ENCODE peak calls at places on chromosomes 16 and 17, in six cellular contexts. G is IMR-90, Q is mesenchymal stem cell, M is trophoblast cell, V is neuronal stem cell, A is H1. N is an unnamed sample.

GRCh38 chr16:12255473-12255872 is 278.9 kb downstream of the SNX29 start:
- DNase-seq in Q (no peak), A (no peak), V (no peak), M (no peak), G (peak), N (no peak)

GRCh38 chr16:641326-642188 is at the start of gene MCRIP2:
- DNase-seq in Q (peak), G (peak), M (peak), A (peak), V (peak), N (peak)

GRCh38 chr17:3335876-3336275 is 37.7 kb upstream of the OR3A1 start:
- DNase-seq in A (no peak), V (no peak), Q (no peak), G (no peak), M (no peak), N (no peak)

GRCh38 chr17:40018211-40019121 is 3.2 kb downstream of the CSF3 start:
- DNase-seq in V (no peak), Q (no peak), G (no peak), M (no peak), A (peak), N (peak)

GRCh38 chr17:82962163-82962720 is 117.2 kb upstream of the METRNL start:
- DNase-seq in G (peak), V (no peak), M (no peak), A (no peak), Q (peak), N (no peak)

GRCh38 chr17:3004150-3004801 is 59.1 kb downstream of the OR1D5 start:
- DNase-seq in V (no peak), M (peak), Q (peak), A (no peak), G (peak), N (no peak)

GRCh38 chr16:50266337-50267091 is at the start of gene ADCY7:
- DNase-seq in M (peak), V (no peak), A (no peak), G (peak), Q (peak), N (peak)

GRCh38 chr17:33858682-33859081 is 396.4 kb upstream of the CCL2 start:
- DNase-seq in M (no peak), A (no peak), V (no peak), G (no peak), Q (no peak), N (no peak)

GRCh38 chr17:83196088-83196765 is 116.8 kb downstream of the METRNL start:
- DNase-seq in G (peak), M (no peak), V (no peak), A (no peak), Q (no peak), N (no peak)

GRCh38 chr17:49976828-49977202 is 7.8 kb downstream of the DLX4 start:
- DNase-seq in A (no peak), M (no peak), G (no peak), Q (no peak), V (no peak), N (no peak)

GRCh38 chr16:85530370-85530739 is 82.8 kb upstream of the GSE1 start:
- DNase-seq in M (no peak), G (no peak), A (no peak), V (no peak), Q (no peak), N (no peak)

GRCh38 chr17:8679136-8679535 is 48.6 kb upstream of the MYH10 start:
- DNase-seq in Q (no peak), V (no peak), M (no peak), A (no peak), G (no peak), N (no peak)

GRCh38 chr17:66976781-66977201 is 12.3 kb downstream of the CACNG4 start:
- DNase-seq in A (no peak), Q (no peak), V (no peak), M (no peak), G (no peak), N (no peak)

GRCh38 chr17:43170766-43171681 is at the start of gene NBR1:
- DNase-seq in V (peak), A (peak), M (peak), Q (peak), G (peak), N (peak)

GRCh38 chr17:43175213-43176118 is 4.5 kb downstream of the NBR1 start:
- DNase-seq in G (peak), V (no peak), Q (peak), A (no peak), M (peak), N (no peak)

GRCh38 chr17:43169561-43170139 is 1.4 kb upstream of the NBR1 start:
- DNase-seq in G (peak), V (peak), M (no peak), A (no peak), Q (peak), N (peak)

GRCh38 chr17:43170140-43170765 is 761 bp upstream of the NBR1 start:
- DNase-seq in G (peak), M (peak), V (peak), A (peak), Q (peak), N (peak)

DNA sequence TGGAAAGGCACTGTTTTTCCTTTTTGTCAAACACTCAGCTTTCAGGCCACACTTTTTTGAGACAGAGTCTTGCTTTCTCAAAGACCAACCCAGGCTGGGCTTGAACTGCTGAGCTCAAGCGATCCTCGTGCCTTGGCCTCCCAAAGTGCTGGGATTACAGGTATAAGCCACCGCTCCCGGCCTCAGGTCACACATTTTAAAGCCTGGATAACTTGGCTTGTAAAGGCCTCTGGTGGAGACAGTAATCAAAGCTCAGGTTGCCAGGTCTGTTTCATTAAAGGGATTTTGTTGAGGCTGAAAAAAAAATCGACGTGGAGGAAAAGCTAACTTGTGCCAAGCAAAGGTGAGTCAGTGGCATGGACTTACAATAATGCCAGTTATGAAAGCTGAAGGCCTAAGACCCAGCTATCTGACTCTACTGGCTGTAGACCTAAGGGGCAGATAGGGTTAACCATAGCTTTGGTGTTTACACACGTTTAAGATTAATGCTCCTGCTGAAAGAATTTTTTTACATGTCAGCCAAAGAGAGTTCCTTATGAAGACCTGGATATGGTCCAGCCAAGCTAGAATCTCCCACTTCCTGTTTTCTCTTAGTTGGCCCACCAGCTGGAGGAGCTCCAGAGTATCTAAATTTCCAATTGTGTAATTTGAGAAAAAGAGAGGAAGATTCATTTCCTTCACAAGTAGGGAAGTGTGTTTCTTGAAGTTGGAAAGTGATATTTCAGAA is 910 bp downstream of the NBR1 start:
- DNase-seq in G (peak), V (no peak), A (no peak), Q (peak), M (peak), N (no peak)
- H2AFZ ChIP-seq in G (peak), V (peak), A (peak), Q (no peak), M (no peak), N (no peak)

GRCh38 chr16:73058616-73059409 is 10.9 kb upstream of the ZFHX3 start:
- DNase-seq in V (peak), M (no peak), A (peak), G (peak), Q (peak), N (no peak)
- H4K8ac ChIP-seq in V (no peak), M (peak), A (no peak), G (peak), Q (peak), N (no peak)

GRCh38 chr16:57797216-57797525 is 5.1 kb downstream of the KIFC3 start:
- DNase-seq in G (no peak), V (no peak), Q (no peak), A (no peak), M (no peak), N (no peak)
- H2AFZ ChIP-seq in G (no peak), V (no peak), Q (no peak), A (no peak), M (peak), N (no peak)

GRCh38 chr17:69643686-69644085 is 229.2 kb downstream of the MAP2K6 start:
- DNase-seq in G (no peak), V (no peak), M (no peak), A (no peak), Q (no peak), N (no peak)
- H4K8ac ChIP-seq in G (no peak), V (no peak), M (no peak), A (no peak), Q (no peak), N (no peak)

DNA sequence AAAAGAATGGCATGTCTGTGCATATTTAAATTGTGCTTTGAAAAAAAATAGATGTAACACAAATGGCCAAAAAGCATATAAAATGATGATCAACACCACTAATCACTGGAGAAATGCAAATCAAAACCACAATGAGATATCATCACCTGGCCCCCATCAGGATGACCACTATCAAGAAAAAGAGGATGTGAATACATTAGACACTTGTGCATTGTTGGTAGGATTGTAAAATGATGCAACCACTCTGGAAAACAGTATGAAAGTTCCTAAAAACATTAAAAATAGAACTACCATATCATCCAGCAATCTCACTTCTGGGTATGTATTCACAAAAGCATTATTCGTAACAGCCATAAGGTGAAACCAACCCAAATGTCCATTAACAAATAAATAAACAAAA is 91.5 kb downstream of the SPAG9 start:
- DNase-seq in V (no peak), G (no peak), A (no peak), M (no peak), Q (no peak), N (no peak)
- H2AFZ ChIP-seq in V (no peak), G (no peak), A (no peak), M (no peak), Q (no peak), N (no peak)

GRCh38 chr16:72372646-72373045 is 200.7 kb upstream of the PMFBP1 start:
- DNase-seq in G (no peak), V (no peak), Q (no peak), A (no peak), M (no peak), N (no peak)
- H4K8ac ChIP-seq in G (no peak), V (no peak), Q (no peak), A (no peak), M (no peak), N (no peak)

GRCh38 chr16:9048302-9048700 is 43.1 kb upstream of the HAPSTR1 start:
- DNase-seq in M (no peak), A (no peak), Q (peak), G (peak), V (no peak), N (no peak)
- H2AFZ ChIP-seq in M (peak), A (no peak), Q (no peak), G (no peak), V (peak), N (no peak)

N was measured in H9.